ENCODE peak calls at places on chromosomes 12 and 14, in six cellular contexts. One of them, this sample, is unnamed.

GRCh38 chr14:93949511-93950075 is 22.4 kb downstream of the FAM181A start:
- DNase-seq in AG09309: no peak
- DNase-seq in fibroblast of mammary gland: no peak
- DNase-seq in GM23338: no peak
- DNase-seq in CD8-positive, alpha-beta T cell: no peak
- DNase-seq in WTC11: no peak
- DNase-seq in this sample: no peak

GRCh38 chr14:74846168-74846567 is 29.8 kb downstream of the PROX2 start:
- DNase-seq in AG09309: peak; percentile 64
- DNase-seq in CD8-positive, alpha-beta T cell: no peak
- DNase-seq in WTC11: no peak
- DNase-seq in GM23338: no peak
- DNase-seq in fibroblast of mammary gland: peak; percentile 86
- DNase-seq in this sample: no peak

GRCh38 chr12:46430340-46430948 is 57.9 kb upstream of the SLC38A2 start:
- DNase-seq in fibroblast of mammary gland: peak; percentile 89
- DNase-seq in WTC11: no peak
- DNase-seq in GM23338: peak; percentile 47
- DNase-seq in CD8-positive, alpha-beta T cell: no peak
- DNase-seq in AG09309: peak; percentile 59
- DNase-seq in this sample: peak; percentile 16

GRCh38 chr14:92698393-92698792 is 50.0 kb downstream of the LGMN start:
- DNase-seq in fibroblast of mammary gland: no peak
- DNase-seq in GM23338: no peak
- DNase-seq in WTC11: no peak
- DNase-seq in AG09309: no peak
- DNase-seq in CD8-positive, alpha-beta T cell: no peak
- DNase-seq in this sample: no peak

GRCh38 chr14:47619397-47619796 is 56.0 kb downstream of the MDGA2 start:
- DNase-seq in CD8-positive, alpha-beta T cell: no peak
- DNase-seq in WTC11: no peak
- DNase-seq in fibroblast of mammary gland: no peak
- DNase-seq in AG09309: no peak
- DNase-seq in GM23338: no peak
- DNase-seq in this sample: no peak

GRCh38 chr14:51304428-51304827 is 64.4 kb downstream of the TMX1 start:
- DNase-seq in WTC11: no peak
- DNase-seq in AG09309: no peak
- DNase-seq in GM23338: peak; percentile 53
- DNase-seq in CD8-positive, alpha-beta T cell: no peak
- DNase-seq in fibroblast of mammary gland: peak; percentile 75
- DNase-seq in this sample: no peak

GRCh38 chr14:96254696-96255095 is 1.3 kb upstream of the BDKRB1 start:
- DNase-seq in fibroblast of mammary gland: no peak
- DNase-seq in AG09309: no peak
- DNase-seq in CD8-positive, alpha-beta T cell: no peak
- DNase-seq in WTC11: no peak
- DNase-seq in GM23338: no peak
- DNase-seq in this sample: no peak

GRCh38 chr14:22847661-22848341 is 11.4 kb downstream of the MMP14 start:
- DNase-seq in fibroblast of mammary gland: peak; percentile 77
- DNase-seq in GM23338: peak; percentile 52
- DNase-seq in AG09309: no peak
- DNase-seq in WTC11: no peak
- DNase-seq in CD8-positive, alpha-beta T cell: no peak
- DNase-seq in this sample: no peak

GRCh38 chr12:52243264-52243773 is 10.3 kb downstream of the KRT7 start:
- DNase-seq in AG09309: no peak
- DNase-seq in CD8-positive, alpha-beta T cell: no peak
- DNase-seq in GM23338: no peak
- DNase-seq in WTC11: no peak
- DNase-seq in fibroblast of mammary gland: no peak
- DNase-seq in this sample: no peak

GRCh38 chr12:3747976-3748619 is 4.8 kb downstream of the CRACR2A start:
- DNase-seq in CD8-positive, alpha-beta T cell: no peak
- DNase-seq in fibroblast of mammary gland: no peak
- DNase-seq in AG09309: no peak
- DNase-seq in GM23338: no peak
- DNase-seq in WTC11: no peak
- DNase-seq in this sample: no peak

GRCh38 chr14:52269100-52269499 is 1.6 kb downstream of the PTGDR start:
- DNase-seq in GM23338: no peak
- DNase-seq in WTC11: no peak
- DNase-seq in CD8-positive, alpha-beta T cell: no peak
- DNase-seq in fibroblast of mammary gland: no peak
- DNase-seq in AG09309: no peak
- DNase-seq in this sample: no peak

GRCh38 chr14:99649219-99649618 is 4.3 kb downstream of the HHIPL1 start:
- DNase-seq in CD8-positive, alpha-beta T cell: no peak
- DNase-seq in AG09309: no peak
- DNase-seq in WTC11: no peak
- DNase-seq in GM23338: no peak
- DNase-seq in fibroblast of mammary gland: peak; percentile 76
- DNase-seq in this sample: no peak

GRCh38 chr12:124678421-124678893 is 111.0 kb upstream of the NCOR2 start:
- DNase-seq in WTC11: no peak
- DNase-seq in GM23338: no peak
- DNase-seq in AG09309: no peak
- DNase-seq in CD8-positive, alpha-beta T cell: no peak
- DNase-seq in fibroblast of mammary gland: no peak
- DNase-seq in this sample: no peak

DNA sequence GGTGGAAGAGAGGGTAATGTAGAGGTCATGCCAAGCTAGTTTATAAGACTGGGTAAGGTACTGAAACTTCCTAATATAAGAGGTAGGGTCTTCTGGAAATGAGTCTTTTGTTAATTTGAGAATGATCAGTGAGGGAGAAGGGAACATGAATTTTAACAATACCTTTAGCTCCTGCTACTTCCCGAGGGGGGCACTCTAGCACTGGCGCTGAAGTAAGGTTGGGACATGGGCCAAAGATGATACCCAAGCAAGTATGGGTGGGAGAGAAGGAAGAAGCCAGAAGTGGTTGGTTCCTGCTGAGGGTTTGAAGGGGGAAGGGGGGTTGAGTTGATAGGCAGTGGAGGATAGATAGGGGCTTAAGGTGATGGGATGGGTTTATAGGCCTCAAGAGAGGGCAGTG is 32.3 kb upstream of the RNASE1 start:
- DNase-seq in WTC11: no peak
- DNase-seq in CD8-positive, alpha-beta T cell: no peak
- DNase-seq in AG09309: no peak
- DNase-seq in fibroblast of mammary gland: no peak
- DNase-seq in GM23338: no peak
- DNase-seq in this sample: no peak
- TF ChIP-seq CTCF in WTC11: no peak
- TF ChIP-seq CTCF in CD8-positive, alpha-beta T cell: no peak
- TF ChIP-seq CTCF in AG09309: no peak
- TF ChIP-seq CTCF in fibroblast of mammary gland: no peak
- TF ChIP-seq CTCF in GM23338: no peak
- TF ChIP-seq CTCF in this sample: no peak

GRCh38 chr12:110699591-110700445 is 10.9 kb upstream of the HVCN1 start:
- DNase-seq in GM23338: peak; percentile 43
- DNase-seq in WTC11: peak; percentile 26
- DNase-seq in CD8-positive, alpha-beta T cell: no peak
- DNase-seq in fibroblast of mammary gland: no peak
- DNase-seq in AG09309: no peak
- DNase-seq in this sample: no peak
- TF ChIP-seq CTCF in GM23338: peak; percentile 69
- TF ChIP-seq CTCF in WTC11: no peak
- TF ChIP-seq CTCF in CD8-positive, alpha-beta T cell: no peak
- TF ChIP-seq CTCF in fibroblast of mammary gland: no peak
- TF ChIP-seq CTCF in AG09309: no peak
- TF ChIP-seq CTCF in this sample: peak; percentile 12

GRCh38 chr12:53961025-53961761 is 6.5 kb downstream of the HOXC12 start:
- DNase-seq in fibroblast of mammary gland: no peak
- DNase-seq in GM23338: no peak
- DNase-seq in AG09309: no peak
- DNase-seq in CD8-positive, alpha-beta T cell: no peak
- DNase-seq in WTC11: no peak
- DNase-seq in this sample: no peak
- TF ChIP-seq CTCF in fibroblast of mammary gland: peak; percentile 16
- TF ChIP-seq CTCF in GM23338: peak; percentile 48
- TF ChIP-seq CTCF in AG09309: no peak
- TF ChIP-seq CTCF in CD8-positive, alpha-beta T cell: no peak
- TF ChIP-seq CTCF in WTC11: no peak
- TF ChIP-seq CTCF in this sample: no peak

DNA sequence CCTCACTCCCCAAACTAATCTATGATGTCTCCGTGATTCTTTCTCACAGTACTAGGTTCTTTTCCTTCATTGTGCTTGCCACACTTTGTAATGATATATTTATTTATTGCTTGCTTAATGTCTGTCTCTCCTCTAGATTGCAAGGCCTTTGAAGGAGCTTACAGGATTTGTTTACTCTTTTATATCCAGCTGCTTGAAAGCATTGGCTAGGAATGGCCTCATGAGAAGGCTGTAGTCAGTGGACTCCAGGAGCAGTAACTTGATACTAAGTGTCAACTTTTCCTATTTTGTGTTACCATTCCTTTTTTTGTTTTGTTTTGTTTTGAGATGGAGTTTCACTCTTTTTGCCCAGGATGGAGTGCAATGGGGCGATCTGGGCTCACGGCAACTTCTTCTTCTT is 7.3 kb upstream of the FAM234B start:
- DNase-seq in GM23338: no peak
- DNase-seq in fibroblast of mammary gland: no peak
- DNase-seq in AG09309: no peak
- DNase-seq in WTC11: no peak
- DNase-seq in CD8-positive, alpha-beta T cell: no peak
- DNase-seq in this sample: no peak
- TF ChIP-seq CTCF in GM23338: no peak
- TF ChIP-seq CTCF in fibroblast of mammary gland: no peak
- TF ChIP-seq CTCF in AG09309: no peak
- TF ChIP-seq CTCF in WTC11: no peak
- TF ChIP-seq CTCF in CD8-positive, alpha-beta T cell: no peak
- TF ChIP-seq CTCF in this sample: no peak